ENCODE peak calls at places on chromosomes 7 and 10, in five cellular contexts. O, E, W, B and L are unnamed samples.

GRCh38 chr7:22586101-22586805 is 86.3 kb upstream of the STEAP1B start:
- DNase-seq in W (no peak), O (no peak), E (peak), B (no peak), L (no peak)

GRCh38 chr10:117374506-117375359 is 507 bp downstream of the PDZD8 start:
- DNase-seq in B (peak), W (no peak), E (peak), O (peak), L (peak)

GRCh38 chr7:101201695-101202602 is 1.1 kb upstream of the MOGAT3 start:
- DNase-seq in W (no peak), O (no peak), E (no peak), B (no peak), L (peak)

GRCh38 chr10:75073442-75073841 is 38.0 kb upstream of the SAMD8 start:
- DNase-seq in W (no peak), E (no peak), B (no peak), O (no peak), L (no peak)

GRCh38 chr7:38858281-38858884 is 50.6 kb downstream of the VPS41 start:
- DNase-seq in W (no peak), O (no peak), B (peak), E (peak), L (no peak)

GRCh38 chr7:80883188-80884025 is 35.4 kb downstream of the SEMA3C start:
- DNase-seq in W (peak), E (peak), B (no peak), O (no peak), L (no peak)

GRCh38 chr7:127904706-127905056 is 126.6 kb downstream of the LRRC4 start:
- DNase-seq in E (no peak), O (no peak), B (no peak), W (no peak), L (no peak)

GRCh38 chr7:74134117-74134539 is 40.0 kb upstream of the EIF4H start:
- DNase-seq in O (no peak), E (no peak), B (no peak), W (no peak), L (no peak)